ENCODE peak calls at places on chromosome 16, in seven cellular contexts. One of them, this sample, is unnamed.

GRCh38 chr16:79250457-79251098 is 350.0 kb downstream of the MAF start:
- DNase-seq in endothelial cell of umbilical vein: no peak
- DNase-seq in left ventricle myocardium inferior: no peak
- DNase-seq in CD4-positive, alpha-beta T cell: no peak
- DNase-seq in progenitor cell of endocrine pancreas: no peak
- DNase-seq in fibroblast of the aortic adventitia: no peak
- DNase-seq in CD8-positive, alpha-beta T cell: no peak
- DNase-seq in this sample: no peak

GRCh38 chr16:89193021-89193575 is 7.2 kb downstream of the SLC22A31 start:
- DNase-seq in fibroblast of the aortic adventitia: peak
- DNase-seq in left ventricle myocardium inferior: peak
- DNase-seq in CD4-positive, alpha-beta T cell: no peak
- DNase-seq in endothelial cell of umbilical vein: peak
- DNase-seq in progenitor cell of endocrine pancreas: peak
- DNase-seq in CD8-positive, alpha-beta T cell: no peak
- DNase-seq in this sample: peak

GRCh38 chr16:56983211-56983751 is 6.1 kb upstream of the NLRC5 start:
- DNase-seq in CD8-positive, alpha-beta T cell: no peak
- DNase-seq in CD4-positive, alpha-beta T cell: no peak
- DNase-seq in progenitor cell of endocrine pancreas: no peak
- DNase-seq in left ventricle myocardium inferior: no peak
- DNase-seq in fibroblast of the aortic adventitia: no peak
- DNase-seq in endothelial cell of umbilical vein: no peak
- DNase-seq in this sample: no peak

GRCh38 chr16:27335349-27336052 is 21.7 kb downstream of the IL4R start:
- DNase-seq in endothelial cell of umbilical vein: peak
- DNase-seq in left ventricle myocardium inferior: no peak
- DNase-seq in CD8-positive, alpha-beta T cell: no peak
- DNase-seq in CD4-positive, alpha-beta T cell: no peak
- DNase-seq in progenitor cell of endocrine pancreas: no peak
- DNase-seq in fibroblast of the aortic adventitia: peak
- DNase-seq in this sample: no peak

GRCh38 chr16:88455610-88456355 is 2.7 kb downstream of the ZFPM1 start:
- DNase-seq in endothelial cell of umbilical vein: peak
- DNase-seq in left ventricle myocardium inferior: no peak
- DNase-seq in CD8-positive, alpha-beta T cell: peak
- DNase-seq in progenitor cell of endocrine pancreas: no peak
- DNase-seq in CD4-positive, alpha-beta T cell: peak
- DNase-seq in fibroblast of the aortic adventitia: peak
- DNase-seq in this sample: peak

GRCh38 chr16:56192971-56193936 is 2.0 kb downstream of the GNAO1 start:
- DNase-seq in CD4-positive, alpha-beta T cell: no peak
- DNase-seq in fibroblast of the aortic adventitia: no peak
- DNase-seq in left ventricle myocardium inferior: no peak
- DNase-seq in progenitor cell of endocrine pancreas: no peak
- DNase-seq in CD8-positive, alpha-beta T cell: no peak
- DNase-seq in endothelial cell of umbilical vein: no peak
- DNase-seq in this sample: peak

GRCh38 chr16:2795714-2796143 is 2.5 kb upstream of the PRSS41 start:
- DNase-seq in endothelial cell of umbilical vein: no peak
- DNase-seq in CD4-positive, alpha-beta T cell: no peak
- DNase-seq in progenitor cell of endocrine pancreas: no peak
- DNase-seq in CD8-positive, alpha-beta T cell: no peak
- DNase-seq in left ventricle myocardium inferior: no peak
- DNase-seq in fibroblast of the aortic adventitia: peak
- DNase-seq in this sample: no peak

GRCh38 chr16:17223576-17223975 is 247.2 kb downstream of the XYLT1 start:
- DNase-seq in CD4-positive, alpha-beta T cell: no peak
- DNase-seq in endothelial cell of umbilical vein: no peak
- DNase-seq in fibroblast of the aortic adventitia: no peak
- DNase-seq in CD8-positive, alpha-beta T cell: no peak
- DNase-seq in left ventricle myocardium inferior: no peak
- DNase-seq in progenitor cell of endocrine pancreas: no peak
- DNase-seq in this sample: no peak

GRCh38 chr16:81238296-81239011 is at the start of gene BCO1:
- DNase-seq in left ventricle myocardium inferior: no peak
- DNase-seq in fibroblast of the aortic adventitia: peak
- DNase-seq in endothelial cell of umbilical vein: peak
- DNase-seq in CD8-positive, alpha-beta T cell: no peak
- DNase-seq in CD4-positive, alpha-beta T cell: no peak
- DNase-seq in progenitor cell of endocrine pancreas: no peak
- DNase-seq in this sample: no peak

GRCh38 chr16:23061669-23062068 is 87.6 kb downstream of the USP31 start:
- DNase-seq in CD8-positive, alpha-beta T cell: no peak
- DNase-seq in endothelial cell of umbilical vein: no peak
- DNase-seq in left ventricle myocardium inferior: no peak
- DNase-seq in CD4-positive, alpha-beta T cell: no peak
- DNase-seq in fibroblast of the aortic adventitia: no peak
- DNase-seq in progenitor cell of endocrine pancreas: no peak
- DNase-seq in this sample: no peak

GRCh38 chr16:10616395-10616743 is 36.0 kb upstream of the EMP2 start:
- DNase-seq in endothelial cell of umbilical vein: no peak
- DNase-seq in left ventricle myocardium inferior: no peak
- DNase-seq in CD4-positive, alpha-beta T cell: no peak
- DNase-seq in progenitor cell of endocrine pancreas: no peak
- DNase-seq in CD8-positive, alpha-beta T cell: no peak
- DNase-seq in fibroblast of the aortic adventitia: no peak
- DNase-seq in this sample: no peak

GRCh38 chr16:10618710-10619209 is 38.4 kb upstream of the EMP2 start:
- DNase-seq in endothelial cell of umbilical vein: no peak
- DNase-seq in left ventricle myocardium inferior: no peak
- DNase-seq in progenitor cell of endocrine pancreas: no peak
- DNase-seq in CD8-positive, alpha-beta T cell: no peak
- DNase-seq in CD4-positive, alpha-beta T cell: no peak
- DNase-seq in fibroblast of the aortic adventitia: peak
- DNase-seq in this sample: no peak

GRCh38 chr16:10614685-10615084 is 34.3 kb upstream of the EMP2 start:
- DNase-seq in endothelial cell of umbilical vein: no peak
- DNase-seq in progenitor cell of endocrine pancreas: no peak
- DNase-seq in fibroblast of the aortic adventitia: no peak
- DNase-seq in CD8-positive, alpha-beta T cell: no peak
- DNase-seq in CD4-positive, alpha-beta T cell: no peak
- DNase-seq in left ventricle myocardium inferior: no peak
- DNase-seq in this sample: no peak

GRCh38 chr16:10617662-10618420 is 37.4 kb upstream of the EMP2 start:
- DNase-seq in left ventricle myocardium inferior: no peak
- DNase-seq in endothelial cell of umbilical vein: no peak
- DNase-seq in progenitor cell of endocrine pancreas: no peak
- DNase-seq in CD8-positive, alpha-beta T cell: no peak
- DNase-seq in fibroblast of the aortic adventitia: no peak
- DNase-seq in CD4-positive, alpha-beta T cell: no peak
- DNase-seq in this sample: no peak

GRCh38 chr16:10616744-10617640 is 36.6 kb upstream of the EMP2 start:
- DNase-seq in CD8-positive, alpha-beta T cell: no peak
- DNase-seq in CD4-positive, alpha-beta T cell: no peak
- DNase-seq in progenitor cell of endocrine pancreas: no peak
- DNase-seq in fibroblast of the aortic adventitia: peak
- DNase-seq in endothelial cell of umbilical vein: no peak
- DNase-seq in left ventricle myocardium inferior: peak
- DNase-seq in this sample: peak
- TF ChIP-seq CTCF in CD8-positive, alpha-beta T cell: no peak
- TF ChIP-seq CTCF in CD4-positive, alpha-beta T cell: no peak
- TF ChIP-seq CTCF in progenitor cell of endocrine pancreas: no peak
- TF ChIP-seq CTCF in fibroblast of the aortic adventitia: no peak
- TF ChIP-seq CTCF in endothelial cell of umbilical vein: no peak
- TF ChIP-seq CTCF in left ventricle myocardium inferior: peak
- TF ChIP-seq CTCF in this sample: no peak

GRCh38 chr16:71873199-71873598 is 10.8 kb downstream of the ZNF821 start:
- DNase-seq in CD4-positive, alpha-beta T cell: no peak
- DNase-seq in left ventricle myocardium inferior: no peak
- DNase-seq in endothelial cell of umbilical vein: no peak
- DNase-seq in progenitor cell of endocrine pancreas: no peak
- DNase-seq in fibroblast of the aortic adventitia: no peak
- DNase-seq in CD8-positive, alpha-beta T cell: no peak
- DNase-seq in this sample: no peak

GRCh38 chr16:71869089-71869488 is 14.9 kb downstream of the ZNF821 start:
- DNase-seq in left ventricle myocardium inferior: no peak
- DNase-seq in CD8-positive, alpha-beta T cell: no peak
- DNase-seq in CD4-positive, alpha-beta T cell: no peak
- DNase-seq in progenitor cell of endocrine pancreas: no peak
- DNase-seq in endothelial cell of umbilical vein: no peak
- DNase-seq in fibroblast of the aortic adventitia: no peak
- DNase-seq in this sample: no peak

GRCh38 chr16:71865173-71865863 is 18.7 kb downstream of the ZNF821 start:
- DNase-seq in endothelial cell of umbilical vein: no peak
- DNase-seq in left ventricle myocardium inferior: no peak
- DNase-seq in CD8-positive, alpha-beta T cell: no peak
- DNase-seq in CD4-positive, alpha-beta T cell: no peak
- DNase-seq in progenitor cell of endocrine pancreas: no peak
- DNase-seq in fibroblast of the aortic adventitia: no peak
- DNase-seq in this sample: no peak

GRCh38 chr16:71867934-71868333 is 16.0 kb downstream of the ZNF821 start:
- DNase-seq in left ventricle myocardium inferior: no peak
- DNase-seq in CD8-positive, alpha-beta T cell: no peak
- DNase-seq in fibroblast of the aortic adventitia: no peak
- DNase-seq in CD4-positive, alpha-beta T cell: no peak
- DNase-seq in progenitor cell of endocrine pancreas: no peak
- DNase-seq in endothelial cell of umbilical vein: no peak
- DNase-seq in this sample: no peak

DNA sequence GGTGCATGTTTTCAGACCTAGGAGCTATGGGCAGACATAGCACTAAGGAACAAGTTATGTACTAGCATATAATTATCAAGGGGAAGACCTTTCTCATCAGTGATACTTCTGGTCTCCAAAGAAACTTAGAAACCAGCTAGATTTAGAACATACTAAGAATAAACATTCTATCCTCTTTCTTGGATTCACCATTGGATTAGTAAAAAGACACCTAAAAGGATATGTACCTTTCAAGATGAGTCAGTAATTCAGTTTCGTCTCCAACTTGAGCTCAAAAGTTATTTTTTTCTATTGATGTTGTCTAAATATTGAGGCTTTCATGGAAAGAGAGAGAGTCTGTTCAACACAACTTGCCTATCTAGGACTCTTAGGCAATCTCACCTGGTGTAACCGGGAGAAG is 13.2 kb downstream of the ZNF821 start:
- DNase-seq in fibroblast of the aortic adventitia: no peak
- DNase-seq in progenitor cell of endocrine pancreas: no peak
- DNase-seq in CD4-positive, alpha-beta T cell: no peak
- DNase-seq in left ventricle myocardium inferior: no peak
- DNase-seq in CD8-positive, alpha-beta T cell: no peak
- DNase-seq in endothelial cell of umbilical vein: no peak
- DNase-seq in this sample: no peak
- TF ChIP-seq CTCF in fibroblast of the aortic adventitia: no peak
- TF ChIP-seq CTCF in progenitor cell of endocrine pancreas: no peak
- TF ChIP-seq CTCF in CD4-positive, alpha-beta T cell: no peak
- TF ChIP-seq CTCF in left ventricle myocardium inferior: no peak
- TF ChIP-seq CTCF in CD8-positive, alpha-beta T cell: no peak
- TF ChIP-seq CTCF in endothelial cell of umbilical vein: no peak
- TF ChIP-seq CTCF in this sample: no peak

GRCh38 chr16:68264128-68265077 is at the start of gene SLC7A6:
- DNase-seq in progenitor cell of endocrine pancreas: peak
- DNase-seq in CD4-positive, alpha-beta T cell: peak
- DNase-seq in endothelial cell of umbilical vein: peak
- DNase-seq in left ventricle myocardium inferior: peak
- DNase-seq in CD8-positive, alpha-beta T cell: peak
- DNase-seq in fibroblast of the aortic adventitia: peak
- DNase-seq in this sample: peak
- TF ChIP-seq CTCF in progenitor cell of endocrine pancreas: peak
- TF ChIP-seq CTCF in CD4-positive, alpha-beta T cell: peak
- TF ChIP-seq CTCF in endothelial cell of umbilical vein: peak
- TF ChIP-seq CTCF in left ventricle myocardium inferior: peak
- TF ChIP-seq CTCF in CD8-positive, alpha-beta T cell: peak
- TF ChIP-seq CTCF in fibroblast of the aortic adventitia: peak
- TF ChIP-seq CTCF in this sample: peak

DNA sequence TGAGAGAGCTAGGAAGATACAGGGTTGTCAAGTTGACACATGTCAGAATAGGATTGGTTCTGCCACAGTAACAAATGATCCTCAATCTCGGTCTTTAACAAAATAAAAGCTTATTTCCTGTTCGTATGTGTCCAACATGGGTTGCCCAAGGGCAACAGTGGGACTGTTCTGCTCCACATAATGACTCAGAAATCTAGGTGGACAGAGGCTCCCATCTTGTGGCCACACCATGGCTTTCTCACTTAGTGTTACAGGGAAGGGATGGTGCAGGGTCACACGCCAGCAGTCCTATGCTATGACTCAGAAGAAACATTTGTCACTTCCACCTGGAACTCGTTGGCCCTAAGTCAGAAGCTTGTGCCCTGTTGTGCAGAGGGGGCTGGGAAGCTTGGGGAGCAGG is 364.9 kb downstream of the SNX29 start:
- DNase-seq in left ventricle myocardium inferior: no peak
- DNase-seq in CD4-positive, alpha-beta T cell: no peak
- DNase-seq in endothelial cell of umbilical vein: peak
- DNase-seq in fibroblast of the aortic adventitia: peak
- DNase-seq in CD8-positive, alpha-beta T cell: no peak
- DNase-seq in progenitor cell of endocrine pancreas: no peak
- DNase-seq in this sample: no peak
- TF ChIP-seq CTCF in left ventricle myocardium inferior: peak
- TF ChIP-seq CTCF in CD4-positive, alpha-beta T cell: no peak
- TF ChIP-seq CTCF in endothelial cell of umbilical vein: no peak
- TF ChIP-seq CTCF in fibroblast of the aortic adventitia: no peak
- TF ChIP-seq CTCF in CD8-positive, alpha-beta T cell: no peak
- TF ChIP-seq CTCF in progenitor cell of endocrine pancreas: no peak
- TF ChIP-seq CTCF in this sample: no peak

DNA sequence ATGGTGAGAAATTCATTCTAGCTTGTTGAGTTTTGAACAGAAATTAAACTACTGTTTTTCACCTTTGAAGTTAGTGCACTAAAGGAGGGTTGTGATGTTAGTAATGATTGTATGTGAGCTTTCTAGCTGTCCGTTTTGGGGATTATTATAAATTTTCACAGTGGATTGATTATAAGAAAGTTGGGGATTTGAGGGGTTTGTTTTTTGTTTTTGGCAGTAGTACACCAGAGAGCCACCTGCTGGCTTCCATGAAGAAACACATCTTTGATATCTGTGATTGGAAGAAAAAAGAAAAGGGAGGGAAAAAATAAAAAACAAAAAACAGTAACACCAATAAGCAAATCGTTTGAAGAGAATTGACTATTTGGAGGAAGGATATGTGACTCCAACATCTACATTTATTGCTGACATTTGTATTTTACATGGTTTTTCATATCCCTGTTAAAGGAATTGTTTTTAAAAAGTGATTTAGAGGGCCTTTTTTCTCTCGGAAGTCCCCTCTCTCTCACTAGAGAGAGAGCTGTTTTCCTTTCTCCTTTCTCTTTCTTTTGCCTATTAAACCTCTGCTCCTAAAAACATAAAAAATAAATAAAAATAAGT is 1469.5 kb upstream of the GOT2 start:
- DNase-seq in progenitor cell of endocrine pancreas: no peak
- DNase-seq in CD4-positive, alpha-beta T cell: no peak
- DNase-seq in fibroblast of the aortic adventitia: no peak
- DNase-seq in CD8-positive, alpha-beta T cell: no peak
- DNase-seq in left ventricle myocardium inferior: no peak
- DNase-seq in endothelial cell of umbilical vein: peak
- DNase-seq in this sample: no peak
- TF ChIP-seq CTCF in progenitor cell of endocrine pancreas: peak
- TF ChIP-seq CTCF in CD4-positive, alpha-beta T cell: no peak
- TF ChIP-seq CTCF in fibroblast of the aortic adventitia: no peak
- TF ChIP-seq CTCF in CD8-positive, alpha-beta T cell: no peak
- TF ChIP-seq CTCF in left ventricle myocardium inferior: peak
- TF ChIP-seq CTCF in endothelial cell of umbilical vein: peak
- TF ChIP-seq CTCF in this sample: peak

This sample was measured in nephron progenitor cell.